ENCODE peak calls at places on chromosomes 5 and 9, in five cellular contexts. One of them, this sample, is unnamed.

GRCh38 chr5:113278976-113279375 is 155.8 kb downstream of the TSSK1B start:
- DNase-seq in NCI-H1092 treated with DMSO at 0.1 percent for 48 hours: no peak
- DNase-seq in germinal center: no peak
- DNase-seq in activated CD4-positive, alpha-beta T cell treated with anti-CD3 and anti-CD28 coated beads for 24 hours: no peak
- DNase-seq in HT1080: peak
- DNase-seq in this sample: no peak

GRCh38 chr5:97243352-97243751 is 60.3 kb upstream of the RIOK2 start:
- DNase-seq in NCI-H1092 treated with DMSO at 0.1 percent for 48 hours: no peak
- DNase-seq in germinal center: no peak
- DNase-seq in activated CD4-positive, alpha-beta T cell treated with anti-CD3 and anti-CD28 coated beads for 24 hours: no peak
- DNase-seq in HT1080: no peak
- DNase-seq in this sample: no peak

GRCh38 chr9:74804018-74804385 is 83.7 kb downstream of the TRPM6 start:
- DNase-seq in NCI-H1092 treated with DMSO at 0.1 percent for 48 hours: no peak
- DNase-seq in germinal center: no peak
- DNase-seq in activated CD4-positive, alpha-beta T cell treated with anti-CD3 and anti-CD28 coated beads for 24 hours: no peak
- DNase-seq in HT1080: peak
- DNase-seq in this sample: no peak

GRCh38 chr9:6938447-6938846 is 180.7 kb downstream of the KDM4C start:
- DNase-seq in NCI-H1092 treated with DMSO at 0.1 percent for 48 hours: no peak
- DNase-seq in germinal center: no peak
- DNase-seq in activated CD4-positive, alpha-beta T cell treated with anti-CD3 and anti-CD28 coated beads for 24 hours: no peak
- DNase-seq in HT1080: peak
- DNase-seq in this sample: no peak

GRCh38 chr5:14148890-14149671 is 5.9 kb downstream of the TRIO start:
- DNase-seq in NCI-H1092 treated with DMSO at 0.1 percent for 48 hours: no peak
- DNase-seq in germinal center: no peak
- DNase-seq in activated CD4-positive, alpha-beta T cell treated with anti-CD3 and anti-CD28 coated beads for 24 hours: no peak
- DNase-seq in HT1080: no peak
- DNase-seq in this sample: no peak

GRCh38 chr5:1036504-1037122 is 28.0 kb downstream of the NKD2 start:
- DNase-seq in NCI-H1092 treated with DMSO at 0.1 percent for 48 hours: no peak
- DNase-seq in germinal center: no peak
- DNase-seq in activated CD4-positive, alpha-beta T cell treated with anti-CD3 and anti-CD28 coated beads for 24 hours: no peak
- DNase-seq in HT1080: no peak
- DNase-seq in this sample: no peak

GRCh38 chr5:73284196-73284795 is 111.3 kb downstream of the TMEM174 start:
- DNase-seq in NCI-H1092 treated with DMSO at 0.1 percent for 48 hours: no peak
- DNase-seq in germinal center: no peak
- DNase-seq in activated CD4-positive, alpha-beta T cell treated with anti-CD3 and anti-CD28 coated beads for 24 hours: no peak
- DNase-seq in HT1080: no peak
- DNase-seq in this sample: no peak

GRCh38 chr9:110579763-110580255 is 268 bp upstream of the SVEP1 start:
- DNase-seq in NCI-H1092 treated with DMSO at 0.1 percent for 48 hours: no peak
- DNase-seq in germinal center: no peak
- DNase-seq in activated CD4-positive, alpha-beta T cell treated with anti-CD3 and anti-CD28 coated beads for 24 hours: no peak
- DNase-seq in HT1080: no peak
- DNase-seq in this sample: no peak

GRCh38 chr5:176614805-176615478 is 5.0 kb upstream of the GPRIN1 start:
- DNase-seq in NCI-H1092 treated with DMSO at 0.1 percent for 48 hours: no peak
- DNase-seq in germinal center: no peak
- DNase-seq in activated CD4-positive, alpha-beta T cell treated with anti-CD3 and anti-CD28 coated beads for 24 hours: no peak
- DNase-seq in HT1080: peak
- DNase-seq in this sample: no peak

GRCh38 chr9:20512106-20512505 is 110.2 kb downstream of the MLLT3 start:
- DNase-seq in NCI-H1092 treated with DMSO at 0.1 percent for 48 hours: no peak
- DNase-seq in germinal center: no peak
- DNase-seq in activated CD4-positive, alpha-beta T cell treated with anti-CD3 and anti-CD28 coated beads for 24 hours: no peak
- DNase-seq in HT1080: peak
- DNase-seq in this sample: no peak

GRCh38 chr9:38172601-38173000 is 103.6 kb upstream of the SHB start:
- DNase-seq in NCI-H1092 treated with DMSO at 0.1 percent for 48 hours: no peak
- DNase-seq in germinal center: no peak
- DNase-seq in activated CD4-positive, alpha-beta T cell treated with anti-CD3 and anti-CD28 coated beads for 24 hours: no peak
- DNase-seq in HT1080: no peak
- DNase-seq in this sample: no peak

GRCh38 chr5:5043346-5043745 is 96.8 kb upstream of the ADAMTS16 start:
- DNase-seq in NCI-H1092 treated with DMSO at 0.1 percent for 48 hours: no peak
- DNase-seq in germinal center: no peak
- DNase-seq in activated CD4-positive, alpha-beta T cell treated with anti-CD3 and anti-CD28 coated beads for 24 hours: no peak
- DNase-seq in HT1080: no peak
- DNase-seq in this sample: no peak

GRCh38 chr9:26540094-26540493 is 352.5 kb downstream of the CAAP1 start:
- DNase-seq in NCI-H1092 treated with DMSO at 0.1 percent for 48 hours: no peak
- DNase-seq in germinal center: no peak
- DNase-seq in activated CD4-positive, alpha-beta T cell treated with anti-CD3 and anti-CD28 coated beads for 24 hours: no peak
- DNase-seq in HT1080: no peak
- DNase-seq in this sample: no peak

GRCh38 chr9:136508729-136509500 is 26.1 kb upstream of the SEC16A start:
- DNase-seq in NCI-H1092 treated with DMSO at 0.1 percent for 48 hours: no peak
- DNase-seq in germinal center: no peak
- DNase-seq in activated CD4-positive, alpha-beta T cell treated with anti-CD3 and anti-CD28 coated beads for 24 hours: no peak
- DNase-seq in HT1080: no peak
- DNase-seq in this sample: no peak

This sample was measured in NAMALWA.